ENCODE peak calls at places on chromosomes 5 and 9, in five cellular contexts. T is AG09319, R is RWPE1, X is choroid plexus epithelial cell, F is glutamatergic neuron. G is an unnamed sample.

GRCh38 chr5:191036-191948 is at the start of gene LRRC14B:
- DNase-seq in T (no peak), X (no peak), R (no peak), F (peak; percentile 53), G (no peak)

GRCh38 chr9:134320195-134320885 is 5.9 kb upstream of the RXRA start:
- DNase-seq in T (no peak), F (peak; percentile 58), X (peak; percentile 31), R (no peak), G (no peak)

GRCh38 chr5:65981548-65981947 is 55.2 kb downstream of the ERBIN start:
- DNase-seq in R (no peak), X (no peak), F (no peak), T (no peak), G (no peak)

GRCh38 chr5:35971186-35971877 is 19.9 kb downstream of the UGT3A1 start:
- DNase-seq in F (no peak), X (no peak), R (no peak), T (no peak), G (no peak)

GRCh38 chr9:8348756-8349155 is 549.2 kb upstream of the DMAC1 start:
- DNase-seq in T (no peak), F (no peak), X (no peak), R (no peak), G (no peak)

GRCh38 chr9:94945191-94946144 is 219.0 kb downstream of the AOPEP start:
- DNase-seq in T (no peak), X (peak; percentile 87), R (peak; percentile 75), F (no peak), G (no peak)

GRCh38 chr5:128708841-128709240 is 170.8 kb upstream of the FBN2 start:
- DNase-seq in F (no peak), X (no peak), T (no peak), R (peak; percentile 69), G (no peak)

GRCh38 chr9:130765135-130766030 is 69.7 kb upstream of the ABL1 start:
- DNase-seq in F (no peak), T (no peak), R (no peak), X (no peak), G (no peak)

GRCh38 chr5:50808406-50808805 is 142.0 kb downstream of the PARP8 start:
- DNase-seq in X (no peak), F (no peak), T (no peak), R (no peak), G (no peak)

GRCh38 chr9:17706347-17706746 is 127.5 kb downstream of the SH3GL2 start:
- DNase-seq in R (no peak), F (no peak), X (no peak), T (no peak), G (no peak)

GRCh38 chr9:121289554-121290370 is 21.8 kb downstream of the GSN start:
- DNase-seq in R (no peak), X (no peak), F (no peak), T (no peak), G (no peak)

GRCh38 chr9:91067306-91067860 is 265.8 kb downstream of the SYK start:
- DNase-seq in F (no peak), X (no peak), R (no peak), T (no peak), G (peak; percentile 40)

GRCh38 chr5:154884424-154884823 is 26.0 kb downstream of the CNOT8 start:
- DNase-seq in R (no peak), F (no peak), T (no peak), X (no peak), G (no peak)

DNA sequence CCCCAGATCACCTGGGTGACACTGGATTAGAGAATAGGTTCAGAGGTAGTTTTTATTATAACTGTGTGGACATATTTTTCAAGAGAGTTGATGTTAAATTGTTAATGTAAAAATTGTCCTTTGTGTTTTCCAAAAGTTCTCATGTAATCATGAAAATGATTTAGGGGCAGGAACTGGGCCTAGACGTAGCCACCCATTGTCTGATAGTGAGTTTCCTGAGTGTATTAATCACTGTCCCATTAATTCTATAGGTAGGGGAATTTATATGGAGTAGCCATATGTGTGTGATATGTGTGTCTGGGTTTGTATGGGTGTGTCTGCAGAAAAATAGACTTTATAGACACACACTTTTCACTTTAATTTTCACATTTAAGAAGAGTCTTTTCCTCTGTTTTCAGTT is 144.6 kb upstream of the RAI14 start:
- DNase-seq in X (no peak), F (no peak), R (no peak), T (no peak), G (no peak)
- TF ChIP-seq CTCF in X (no peak), F (no peak), R (no peak), T (no peak), G (no peak)

GRCh38 chr9:9352877-9353481 is 1259.8 kb downstream of the PTPRD start:
- DNase-seq in T (no peak), R (no peak), X (peak; percentile 11), F (no peak), G (no peak)
- TF ChIP-seq CTCF in T (peak; percentile 49), R (peak; percentile 58), X (peak; percentile 59), F (peak; percentile 82), G (peak; percentile 92)

GRCh38 chr5:21419383-21419782 is 1431.4 kb upstream of the CDH18 start:
- DNase-seq in F (no peak), X (no peak), R (no peak), T (no peak), G (no peak)
- TF ChIP-seq CTCF in F (no peak), X (no peak), R (no peak), T (no peak), G (peak; percentile 50)

DNA sequence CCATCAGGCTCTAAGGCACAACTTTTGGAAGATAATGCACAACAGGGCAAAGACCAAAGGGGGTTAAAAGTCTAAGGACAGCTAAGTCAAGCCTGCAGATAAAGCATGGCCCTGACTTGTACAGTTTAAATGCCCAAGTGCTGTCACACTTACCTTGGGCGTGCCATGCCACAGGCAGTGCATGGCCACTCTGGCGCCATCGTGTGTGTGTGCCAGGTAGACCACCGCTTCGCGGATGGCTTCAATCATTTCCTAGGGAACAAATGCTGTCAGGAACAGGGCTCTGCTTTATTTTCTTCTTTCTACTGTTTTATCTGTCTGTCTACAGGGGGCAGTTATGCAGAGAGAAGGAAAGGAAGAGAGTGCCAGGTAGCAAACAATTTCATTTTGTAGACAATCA is 19.3 kb downstream of the PUM3 start:
- DNase-seq in T (no peak), F (peak; percentile 64), R (no peak), X (peak; percentile 16), G (no peak)
- TF ChIP-seq CTCF in T (no peak), F (peak; percentile 17), R (no peak), X (peak; percentile 39), G (peak; percentile 63)

DNA sequence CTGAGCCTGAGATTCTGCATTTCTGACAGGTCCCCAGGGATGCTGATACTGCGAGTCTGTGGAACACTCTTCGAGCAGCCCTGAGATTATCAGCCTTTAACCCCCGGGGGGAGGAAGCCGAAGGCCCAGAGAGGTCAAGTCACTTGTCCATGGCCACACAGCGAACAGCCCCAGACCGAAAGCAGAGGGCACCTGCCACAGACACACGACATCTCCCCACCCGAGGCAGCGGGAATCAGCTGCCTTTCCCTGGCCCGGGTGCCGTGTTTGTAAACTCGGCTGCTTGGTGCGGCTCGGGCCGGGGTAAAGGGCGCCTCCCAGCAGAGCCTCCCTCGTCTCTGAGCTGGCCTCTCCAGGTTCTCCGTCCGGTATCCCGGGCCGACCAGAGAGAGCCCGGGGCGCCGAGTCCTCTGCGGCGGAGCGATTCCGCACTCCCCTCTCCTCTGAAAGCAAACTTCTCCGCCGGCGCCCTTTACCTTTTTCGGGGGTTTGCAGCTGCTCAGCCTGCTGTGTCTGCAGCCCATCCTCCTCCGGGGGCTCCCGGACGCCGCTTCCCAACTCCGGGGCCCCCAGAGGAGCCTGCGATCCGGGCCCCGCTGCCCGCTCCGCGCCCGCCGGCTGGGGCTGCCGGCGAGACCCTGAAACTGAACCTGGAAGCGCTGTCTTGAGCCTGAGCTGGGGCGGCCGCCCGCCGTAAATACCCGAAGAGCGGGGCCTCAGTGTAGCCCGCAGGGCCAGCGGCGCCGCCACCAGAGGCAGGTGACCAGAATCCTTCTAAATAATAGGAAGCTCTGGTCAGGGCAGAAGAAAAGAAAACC is at the start of gene CCDC69:
- DNase-seq in T (peak; percentile 28), X (peak; percentile 75), F (peak; percentile 84), R (peak; percentile 80), G (peak; percentile 76)
- TF ChIP-seq CTCF in T (peak; percentile 9), X (peak; percentile 40), F (no peak), R (peak; percentile 31), G (peak; percentile 53)

GRCh38 chr9:37390759-37391158 is 31.7 kb upstream of the GRHPR start:
- DNase-seq in R (peak; percentile 32), F (no peak), T (no peak), X (peak; percentile 29), G (no peak)
- TF ChIP-seq CTCF in R (peak; percentile 52), F (no peak), T (peak; percentile 3), X (peak; percentile 58), G (peak; percentile 52)

GRCh38 chr5:170892201-170892600 is 30.4 kb downstream of the RANBP17 start:
- DNase-seq in T (no peak), R (no peak), X (peak; percentile 85), F (no peak), G (no peak)

GRCh38 chr5:170896779-170897178 is 35.0 kb downstream of the RANBP17 start:
- DNase-seq in R (no peak), T (no peak), X (peak; percentile 80), F (peak; percentile 66), G (peak; percentile 64)
- TF ChIP-seq CTCF in R (no peak), T (peak; percentile 21), X (peak; percentile 75), F (peak; percentile 46), G (peak; percentile 63)

GRCh38 chr5:58469895-58470294 is 10.0 kb upstream of the PLK2 start:
- DNase-seq in F (no peak), T (no peak), X (no peak), R (no peak), G (no peak)

GRCh38 chr5:58462154-58462553 is 2.3 kb upstream of the PLK2 start:
- DNase-seq in T (no peak), R (peak; percentile 70), X (no peak), F (no peak), G (no peak)

GRCh38 chr5:58462623-58463230 is 2.8 kb upstream of the PLK2 start:
- DNase-seq in R (peak; percentile 54), X (peak; percentile 82), F (no peak), T (peak; percentile 22), G (no peak)

GRCh38 chr5:58466939-58467338 is 7.1 kb upstream of the PLK2 start:
- DNase-seq in F (no peak), X (peak; percentile 87), R (no peak), T (no peak), G (no peak)
- TF ChIP-seq CTCF in F (no peak), X (peak; percentile 55), R (no peak), T (no peak), G (no peak)

GRCh38 chr5:118060833-118061232 is 927.5 kb downstream of the DTWD2 start:
- DNase-seq in R (no peak), T (no peak), F (no peak), X (no peak), G (no peak)
- TF ChIP-seq CTCF in R (peak; percentile 12), T (peak; percentile 9), F (peak; percentile 49), X (no peak), G (peak; percentile 53)